ENCODE peak calls at places on chromosomes 16 and 17, in four cellular contexts. T is dorsolateral prefrontal cortex, G is tibial artery, W is stomach. H is an unnamed sample.

GRCh38 chr17:41315814-41316430 is 412 bp upstream of the KRTAP17-1 start:
- DNase-seq in T (no peak), W (no peak), G (no peak), H (no peak)

GRCh38 chr16:11989238-11990160 is 13.0 kb downstream of the SNX29 start:
- DNase-seq in G (no peak), W (no peak), T (peak), H (no peak)

GRCh38 chr17:68861602-68862001 is 93.6 kb downstream of the ABCA8 start:
- DNase-seq in G (no peak), W (no peak), T (no peak), H (no peak)

GRCh38 chr16:2037631-2038358 is 9.8 kb downstream of the NTHL1 start:
- DNase-seq in T (no peak), W (no peak), G (no peak), H (no peak)

GRCh38 chr17:67759355-67760171 is 41.8 kb downstream of the NOL11 start:
- DNase-seq in T (no peak), W (no peak), G (no peak), H (peak)

GRCh38 chr16:12002447-12003006 is 26.0 kb downstream of the SNX29 start:
- DNase-seq in G (no peak), W (no peak), T (no peak), H (no peak)

GRCh38 chr16:46826618-46827017 is 4.4 kb downstream of the C16orf87 start:
- DNase-seq in T (no peak), G (no peak), W (no peak), H (no peak)

GRCh38 chr16:67169642-67170167 is 633 bp upstream of the NOL3 start:
- DNase-seq in T (no peak), G (no peak), W (no peak), H (no peak)

GRCh38 chr16:86994651-86995171 is 322.5 kb downstream of the C16orf95 start:
- DNase-seq in G (no peak), W (no peak), T (no peak), H (no peak)

GRCh38 chr17:67841992-67842391 is 16.7 kb downstream of the BPTF start:
- DNase-seq in G (no peak), W (no peak), T (no peak), H (no peak)

GRCh38 chr17:54781389-54781788 is 119.3 kb upstream of the TOM1L1 start:
- DNase-seq in W (no peak), G (no peak), T (no peak), H (no peak)

GRCh38 chr17:55410722-55411462 is 10.7 kb downstream of the MMD start:
- DNase-seq in T (no peak), W (no peak), G (no peak), H (no peak)

GRCh38 chr16:68417711-68418301 is 30.5 kb downstream of the SMPD3 start:
- DNase-seq in T (no peak), G (no peak), W (peak), H (peak)

GRCh38 chr16:49924078-49924477 is 68.2 kb upstream of the ZNF423 start:
- DNase-seq in T (no peak), G (no peak), W (no peak), H (no peak)

GRCh38 chr17:38906429-38907172 is 18.8 kb upstream of the LASP1NB start:
- DNase-seq in G (peak), W (no peak), T (no peak), H (no peak)

GRCh38 chr16:17416461-17417221 is 54.1 kb downstream of the XYLT1 start:
- DNase-seq in W (no peak), T (no peak), G (peak), H (no peak)

GRCh38 chr16:54286330-54287017 is at the start of gene IRX3:
- DNase-seq in G (peak), T (no peak), W (peak), H (no peak)

GRCh38 chr16:12548270-12548983 is 255.3 kb downstream of the CPPED1 start:
- DNase-seq in W (no peak), T (no peak), G (no peak), H (no peak)

GRCh38 chr17:49815761-49816281 is 27.3 kb downstream of the KAT7 start:
- DNase-seq in W (no peak), G (no peak), T (no peak), H (no peak)

GRCh38 chr17:45132569-45133463 is 501 bp upstream of the PLCD3 start:
- DNase-seq in W (peak), G (peak), T (peak), H (peak)

GRCh38 chr17:8225813-8226535 is 15.6 kb upstream of the AURKB start:
- DNase-seq in G (peak), W (peak), T (peak), H (no peak)
- H3K4me3 ChIP-seq in G (peak), W (peak), T (peak), H (peak)

GRCh38 chr17:48767263-48767774 is 38.8 kb upstream of the HOXB13 start:
- DNase-seq in G (no peak), T (no peak), W (no peak), H (no peak)
- TF ChIP-seq CTCF in G (no peak), T (no peak), W (no peak), H (no peak)

GRCh38 chr16:20676867-20677266 is 20.6 kb downstream of the ACSM1 start:
- DNase-seq in W (no peak), G (no peak), T (no peak), H (no peak)

GRCh38 chr16:20674684-20675487 is 22.6 kb downstream of the ACSM1 start:
- DNase-seq in W (no peak), T (no peak), G (no peak), H (no peak)

GRCh38 chr16:20673882-20674683 is 23.4 kb downstream of the ACSM1 start:
- DNase-seq in G (no peak), T (no peak), W (no peak), H (no peak)

GRCh38 chr16:20676268-20676828 is 21.1 kb downstream of the ACSM1 start:
- DNase-seq in T (no peak), G (no peak), W (peak), H (no peak)

DNA sequence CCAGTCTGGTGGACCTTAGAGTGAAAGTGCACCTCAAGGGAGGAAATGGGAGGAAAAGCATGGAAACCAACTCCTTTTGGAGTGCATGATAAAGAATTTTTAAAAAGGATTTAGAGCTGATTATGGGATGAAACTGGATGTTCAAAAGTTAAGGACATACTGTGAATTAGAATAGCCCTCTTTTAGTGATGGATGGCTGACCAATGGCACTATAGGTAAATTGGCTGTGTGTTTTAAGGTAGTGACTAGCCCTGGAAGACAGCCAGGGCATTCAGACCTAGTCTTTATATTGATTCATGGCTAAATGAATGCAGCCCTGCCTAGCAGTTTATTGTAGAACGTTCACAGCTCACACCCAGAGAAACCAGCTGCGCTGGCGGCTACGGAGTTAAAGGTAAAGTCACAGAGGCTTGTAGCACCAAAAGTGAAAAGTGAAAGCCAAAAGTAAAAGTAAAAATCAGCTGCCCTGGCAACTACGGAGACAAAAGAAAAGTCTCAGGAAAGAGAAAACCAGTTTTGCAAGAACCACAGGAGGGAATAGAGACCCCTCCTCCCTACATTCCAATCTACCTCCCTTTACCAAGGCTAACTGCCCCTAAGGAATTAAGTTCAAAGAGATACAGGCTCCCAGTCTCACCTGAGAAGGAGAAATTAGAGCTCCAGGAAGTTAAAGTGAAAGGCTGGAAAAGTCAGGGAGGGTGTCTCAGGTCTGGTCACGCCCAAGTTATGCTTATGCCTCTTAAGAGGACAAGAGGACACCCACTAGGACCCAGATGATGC is 21.8 kb downstream of the ACSM1 start:
- DNase-seq in G (peak), T (no peak), W (peak), H (no peak)
- H3K4me3 ChIP-seq in G (peak), T (peak), W (peak), H (no peak)

DNA sequence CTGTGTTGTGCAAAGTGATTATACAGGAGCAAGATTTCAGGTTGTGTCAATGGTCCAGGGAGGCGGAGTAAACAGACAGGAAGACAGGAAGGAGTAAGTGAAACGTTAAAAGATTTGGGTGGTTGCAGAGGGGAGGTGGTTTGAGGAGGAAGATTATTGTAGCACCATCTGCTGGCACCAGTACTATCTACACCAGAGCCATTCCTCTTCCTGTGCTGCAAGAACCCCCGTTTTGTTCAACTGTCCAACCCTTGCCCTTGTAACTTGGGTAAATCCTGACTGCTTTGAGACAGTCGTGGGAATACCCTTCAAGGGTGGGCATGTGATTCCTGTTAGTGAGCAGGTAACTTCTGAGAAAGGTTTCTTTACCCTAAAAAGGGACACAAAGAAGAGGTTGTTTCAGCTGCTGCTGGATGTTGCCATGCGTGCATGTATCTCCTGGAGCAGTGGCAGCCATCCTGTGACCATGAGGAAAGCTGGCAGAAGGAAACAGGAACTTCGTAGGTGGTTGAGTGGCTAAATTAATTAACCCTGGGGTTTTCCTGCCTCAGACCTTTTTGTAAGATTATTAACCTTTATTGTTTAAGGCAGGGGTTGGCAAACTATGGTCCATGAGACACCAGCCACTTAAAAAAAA is 124.1 kb downstream of the PRKCA start:
- DNase-seq in G (no peak), W (no peak), T (no peak), H (no peak)
- TF ChIP-seq CTCF in G (no peak), W (no peak), T (no peak), H (no peak)

GRCh38 chr16:3123986-3124886 is 10.6 kb upstream of the ZNF213 start:
- DNase-seq in G (peak), W (peak), T (peak), H (peak)

GRCh38 chr16:3127745-3128144 is 7.1 kb upstream of the ZNF213 start:
- DNase-seq in W (no peak), T (no peak), G (no peak), H (no peak)

GRCh38 chr16:3134338-3135119 is at the start of gene ZNF213:
- DNase-seq in G (peak), W (peak), T (peak), H (peak)

GRCh38 chr16:3131755-3132377 is 3.0 kb upstream of the ZNF213 start:
- DNase-seq in W (peak), T (no peak), G (no peak), H (no peak)

GRCh38 chr16:3129137-3130131 is 5.4 kb upstream of the ZNF213 start:
- DNase-seq in W (peak), T (peak), G (peak), H (peak)
- H3K4me3 ChIP-seq in W (peak), T (peak), G (peak), H (peak)

DNA sequence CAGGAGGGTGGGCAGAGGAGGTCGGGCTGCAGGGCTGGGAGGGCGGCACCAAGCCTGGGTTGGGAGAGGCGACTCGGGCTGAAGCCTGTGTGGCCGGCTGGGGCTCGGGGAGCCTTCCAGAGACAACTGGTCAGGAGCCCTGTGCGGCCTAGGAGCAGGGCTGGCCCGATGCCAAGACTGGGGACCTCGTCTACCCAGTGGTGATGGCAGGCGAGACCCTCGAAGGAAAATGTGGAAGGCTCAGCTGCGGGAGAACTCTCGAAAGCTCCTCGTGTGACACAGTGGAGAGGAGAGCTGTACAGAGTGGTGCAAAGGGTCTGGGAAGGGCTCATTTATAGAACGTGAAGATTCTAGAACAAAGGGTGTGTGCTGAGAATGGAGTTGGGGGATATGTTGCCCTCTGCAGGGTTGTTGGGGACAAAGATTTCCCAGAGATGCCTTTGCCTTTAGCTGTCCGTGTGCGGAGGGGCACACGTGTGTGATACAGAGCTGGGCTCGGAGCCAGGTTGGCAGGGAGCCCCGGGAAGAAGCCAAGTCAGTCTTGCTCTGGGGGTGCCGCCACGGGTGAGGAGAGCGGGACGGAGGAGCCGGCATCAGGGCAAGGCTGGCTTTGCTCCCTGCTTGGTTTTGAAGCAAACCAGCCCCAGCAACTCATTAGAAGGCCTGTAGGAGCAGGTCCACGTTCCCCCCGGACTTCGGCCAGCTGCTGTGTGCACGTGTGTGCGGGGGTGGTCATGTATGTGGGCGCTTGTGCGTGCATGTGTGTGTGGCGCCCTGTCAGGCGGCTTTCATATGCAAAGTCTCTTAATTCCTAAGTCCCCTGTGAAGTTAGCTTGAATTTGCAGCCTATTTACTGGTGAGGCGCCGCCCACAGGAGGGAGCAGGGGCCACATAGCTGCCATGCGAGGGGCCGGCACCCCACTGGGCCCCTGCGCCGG is 132.4 kb upstream of the CHMP6 start:
- DNase-seq in G (peak), T (peak), W (peak), H (peak)
- TF ChIP-seq CTCF in G (no peak), T (no peak), W (no peak), H (peak)

GRCh38 chr17:4586043-4586442 is 1.7 kb downstream of the SMTNL2 start:
- DNase-seq in T (no peak), G (no peak), W (no peak), H (no peak)

GRCh38 chr17:4584125-4584834 is at the start of gene SMTNL2:
- DNase-seq in T (no peak), W (no peak), G (no peak), H (no peak)

GRCh38 chr17:4585203-4585939 is 1.0 kb downstream of the SMTNL2 start:
- DNase-seq in T (no peak), W (no peak), G (no peak), H (no peak)

GRCh38 chr17:4583796-4584124 is 569 bp upstream of the SMTNL2 start:
- DNase-seq in W (no peak), G (no peak), T (no peak), H (no peak)

DNA sequence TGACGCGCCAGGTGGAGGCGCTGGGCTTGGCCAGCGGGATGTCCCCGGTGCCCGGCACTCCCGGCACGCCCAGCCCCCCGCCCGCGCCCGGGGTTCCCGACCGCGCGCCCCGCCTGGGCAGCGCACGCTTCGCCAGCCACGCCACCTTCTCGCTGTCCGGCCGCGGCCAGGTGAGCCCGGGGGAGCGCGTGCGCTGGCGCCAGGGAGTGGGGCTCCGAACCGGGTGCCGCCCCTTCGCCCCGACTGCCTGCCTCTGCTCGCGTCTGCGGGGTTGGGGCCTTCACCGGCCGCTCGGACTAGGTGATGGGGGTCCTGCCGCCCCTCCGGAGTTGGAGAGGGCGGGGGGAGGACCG is 482 bp downstream of the SMTNL2 start:
- DNase-seq in W (no peak), G (no peak), T (no peak), H (no peak)
- H3K4me3 ChIP-seq in W (peak), G (peak), T (peak), H (no peak)

GRCh38 chr16:590165-590874 is 454 bp downstream of the RAB40C start:
- DNase-seq in T (no peak), G (no peak), W (peak), H (no peak)
- TF ChIP-seq CTCF in T (no peak), G (no peak), W (no peak), H (no peak)

DNA sequence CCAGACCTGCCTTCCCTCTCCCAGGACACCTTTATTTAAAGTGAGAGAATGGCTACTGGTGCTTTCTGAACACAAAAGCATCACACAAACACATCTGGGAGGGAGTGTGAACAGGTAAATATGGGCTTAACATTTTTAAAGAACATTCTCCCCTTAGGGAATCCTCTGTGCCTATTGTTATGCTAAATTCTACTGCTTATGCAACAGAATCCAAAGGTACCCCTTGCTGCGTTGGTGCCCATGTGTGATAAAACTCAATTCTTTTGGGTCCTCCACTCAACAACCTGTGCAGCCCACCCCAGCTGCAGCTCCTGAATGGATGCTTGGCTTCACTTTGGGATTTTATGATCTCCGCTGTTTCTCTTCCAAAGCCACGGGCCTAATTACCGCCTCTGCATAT is 23.8 kb downstream of the RHBDL3 start:
- DNase-seq in W (no peak), G (no peak), T (no peak), H (no peak)
- H3K4me3 ChIP-seq in W (no peak), G (no peak), T (no peak), H (no peak)

GRCh38 chr16:23013484-23013883 is 135.8 kb downstream of the USP31 start:
- DNase-seq in G (no peak), T (no peak), W (no peak), H (no peak)
- TF ChIP-seq CTCF in G (no peak), T (no peak), W (peak), H (peak)

H was measured in retinal pigment epithelial cell.